ENCODE peak calls at places on chromosomes 16 and 17, in seven cellular contexts. F is omental fat pad; Y is activated CD8-positive, alpha-beta T cell treated with anti-CD3 and anti-CD28 coated beads for 36 hours; Z is prostate gland; T is left ventricle myocardium inferior; C is IMR-90; S is psoas muscle. Q is an unnamed sample.

GRCh38 chr17:37702605-37703004 is 42.3 kb downstream of the HNF1B start:
- DNase-seq in F (no peak), Y (no peak), Z (no peak), T (no peak), C (peak), S (no peak), Q (no peak)

GRCh38 chr16:70744366-70744765 is 56.6 kb downstream of the VAC14 start:
- DNase-seq in F (no peak), Y (no peak), Z (no peak), T (no peak), C (no peak), S (no peak), Q (no peak)

GRCh38 chr16:57318240-57318970 is 33.9 kb upstream of the PLLP start:
- DNase-seq in F (no peak), Y (no peak), Z (no peak), T (no peak), C (peak), S (no peak), Q (peak)

GRCh38 chr17:57553525-57553924 is 191.6 kb downstream of the CCDC182 start:
- DNase-seq in F (no peak), Y (no peak), Z (no peak), T (no peak), C (peak), S (no peak), Q (no peak)

GRCh38 chr17:39704821-39705551 is 5.1 kb downstream of the ERBB2 start:
- DNase-seq in F (no peak), Y (no peak), Z (peak), T (no peak), C (peak), S (no peak), Q (no peak)

GRCh38 chr16:66369055-66369592 is 2.6 kb downstream of the CDH5 start:
- DNase-seq in F (no peak), Y (peak), Z (no peak), T (peak), C (no peak), S (no peak), Q (no peak)

GRCh38 chr17:10233157-10233556 is 34.8 kb upstream of the GAS7 start:
- DNase-seq in F (no peak), Y (peak), Z (no peak), T (no peak), C (no peak), S (no peak), Q (no peak)

GRCh38 chr16:74455619-74456289 is 34.5 kb upstream of the CLEC18B start:
- DNase-seq in F (no peak), Y (no peak), Z (no peak), T (no peak), C (peak), S (no peak), Q (no peak)

GRCh38 chr16:10390867-10391266 is 5.0 kb downstream of the ATF7IP2 start:
- DNase-seq in F (no peak), Y (no peak), Z (no peak), T (no peak), C (no peak), S (no peak), Q (no peak)

GRCh38 chr17:58452738-58453137 is 35.4 kb upstream of the RNF43 start:
- DNase-seq in F (no peak), Y (no peak), Z (no peak), T (no peak), C (peak), S (no peak), Q (no peak)

GRCh38 chr17:28901866-28902818 is 737 bp downstream of the DHRS13 start:
- DNase-seq in F (peak), Y (peak), Z (peak), T (peak), C (no peak), S (peak), Q (peak)

GRCh38 chr17:40377832-40378231 is 13.3 kb upstream of the GJD3 start:
- DNase-seq in F (no peak), Y (no peak), Z (no peak), T (no peak), C (no peak), S (no peak), Q (no peak)

GRCh38 chr17:27569884-27570577 is 61.0 kb upstream of the LGALS9 start:
- DNase-seq in F (no peak), Y (no peak), Z (no peak), T (no peak), C (no peak), S (no peak), Q (no peak)

GRCh38 chr17:17437461-17437860 is 39.3 kb upstream of the MED9 start:
- DNase-seq in F (no peak), Y (no peak), Z (no peak), T (no peak), C (no peak), S (no peak), Q (no peak)

GRCh38 chr16:29911676-29912010 is 11.4 kb downstream of the ASPHD1 start:
- DNase-seq in F (no peak), Y (no peak), Z (no peak), T (no peak), C (no peak), S (no peak), Q (no peak)

GRCh38 chr17:37358098-37358829 is 17.5 kb upstream of the C17orf78 start:
- DNase-seq in F (peak), Y (peak), Z (peak), T (peak), C (peak), S (peak), Q (peak)

DNA sequence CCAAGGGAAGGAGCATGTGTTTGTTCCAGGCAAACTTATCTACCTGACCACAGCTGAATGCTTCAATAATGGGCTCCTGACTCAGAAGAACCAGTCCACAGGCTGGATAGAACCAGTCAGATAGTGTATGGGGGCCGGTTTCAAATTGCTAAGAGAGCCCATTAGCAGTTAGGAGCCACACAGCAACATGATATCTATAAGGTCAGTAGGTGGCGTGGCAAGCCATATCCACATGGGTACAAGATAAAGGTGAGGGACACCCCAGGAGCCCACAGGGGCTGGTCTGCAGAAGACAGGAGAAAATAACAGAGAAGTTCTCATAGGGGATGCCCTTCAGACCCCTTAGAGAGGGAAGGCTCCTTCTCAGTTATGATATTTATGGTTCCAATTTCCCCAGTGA is 31.6 kb upstream of the CDRT15 start:
- DNase-seq in F (no peak), Y (peak), Z (no peak), T (no peak), C (no peak), S (no peak), Q (no peak)
- TF ChIP-seq CTCF in F (no peak), Y (no peak), Z (no peak), T (peak), C (no peak), S (no peak), Q (no peak)

GRCh38 chr17:34638526-34639260 is 59.3 kb downstream of the TMEM132E start:
- DNase-seq in F (no peak), Y (no peak), Z (no peak), T (no peak), C (no peak), S (no peak), Q (no peak)
- TF ChIP-seq CTCF in F (no peak), Y (peak), Z (no peak), T (peak), C (no peak), S (no peak), Q (peak)

DNA sequence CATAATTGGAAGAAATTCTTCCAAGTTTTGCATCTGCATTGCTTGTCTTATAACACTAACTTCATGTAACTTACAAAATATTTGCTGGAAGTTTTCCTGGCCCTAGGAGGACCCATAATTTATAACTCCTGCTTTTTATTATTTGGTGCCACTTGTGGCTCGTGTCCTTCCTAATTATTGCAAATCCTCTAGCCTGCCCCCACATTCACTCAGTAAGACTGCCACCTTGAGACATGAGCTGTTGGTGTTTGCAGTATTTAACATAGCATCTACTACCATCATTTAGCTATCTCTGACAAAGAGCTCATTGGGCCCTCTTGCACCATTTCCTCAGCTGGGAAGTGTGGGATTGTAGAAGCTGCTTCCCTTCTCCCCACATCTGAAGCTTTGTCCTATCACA is 49.5 kb downstream of the FTO start:
- DNase-seq in F (no peak), Y (no peak), Z (no peak), T (no peak), C (no peak), S (no peak), Q (no peak)
- TF ChIP-seq CTCF in F (no peak), Y (no peak), Z (no peak), T (no peak), C (no peak), S (no peak), Q (no peak)

GRCh38 chr17:19718041-19718612 is 1.7 kb upstream of the SLC47A2 start:
- DNase-seq in F (no peak), Y (no peak), Z (no peak), T (no peak), C (no peak), S (no peak), Q (no peak)

GRCh38 chr17:19720210-19720475 is 3.8 kb upstream of the SLC47A2 start:
- DNase-seq in F (no peak), Y (no peak), Z (no peak), T (no peak), C (no peak), S (no peak), Q (no peak)

GRCh38 chr17:19719365-19720209 is 3.2 kb upstream of the SLC47A2 start:
- DNase-seq in F (no peak), Y (no peak), Z (no peak), T (no peak), C (no peak), S (no peak), Q (no peak)

GRCh38 chr17:19717411-19717908 is 1.1 kb upstream of the SLC47A2 start:
- DNase-seq in F (no peak), Y (no peak), Z (no peak), T (no peak), C (no peak), S (no peak), Q (no peak)

GRCh38 chr17:19718613-19719364 is 2.4 kb upstream of the SLC47A2 start:
- DNase-seq in F (no peak), Y (no peak), Z (no peak), T (no peak), C (no peak), S (no peak), Q (no peak)
- TF ChIP-seq CTCF in F (no peak), Y (no peak), Z (no peak), T (no peak), C (no peak), S (peak), Q (no peak)

GRCh38 chr17:78117027-78117981 is 11.3 kb downstream of the TMC6 start:
- DNase-seq in F (no peak), Y (peak), Z (no peak), T (no peak), C (no peak), S (no peak), Q (peak)
- TF ChIP-seq CTCF in F (no peak), Y (peak), Z (peak), T (peak), C (peak), S (peak), Q (peak)

DNA sequence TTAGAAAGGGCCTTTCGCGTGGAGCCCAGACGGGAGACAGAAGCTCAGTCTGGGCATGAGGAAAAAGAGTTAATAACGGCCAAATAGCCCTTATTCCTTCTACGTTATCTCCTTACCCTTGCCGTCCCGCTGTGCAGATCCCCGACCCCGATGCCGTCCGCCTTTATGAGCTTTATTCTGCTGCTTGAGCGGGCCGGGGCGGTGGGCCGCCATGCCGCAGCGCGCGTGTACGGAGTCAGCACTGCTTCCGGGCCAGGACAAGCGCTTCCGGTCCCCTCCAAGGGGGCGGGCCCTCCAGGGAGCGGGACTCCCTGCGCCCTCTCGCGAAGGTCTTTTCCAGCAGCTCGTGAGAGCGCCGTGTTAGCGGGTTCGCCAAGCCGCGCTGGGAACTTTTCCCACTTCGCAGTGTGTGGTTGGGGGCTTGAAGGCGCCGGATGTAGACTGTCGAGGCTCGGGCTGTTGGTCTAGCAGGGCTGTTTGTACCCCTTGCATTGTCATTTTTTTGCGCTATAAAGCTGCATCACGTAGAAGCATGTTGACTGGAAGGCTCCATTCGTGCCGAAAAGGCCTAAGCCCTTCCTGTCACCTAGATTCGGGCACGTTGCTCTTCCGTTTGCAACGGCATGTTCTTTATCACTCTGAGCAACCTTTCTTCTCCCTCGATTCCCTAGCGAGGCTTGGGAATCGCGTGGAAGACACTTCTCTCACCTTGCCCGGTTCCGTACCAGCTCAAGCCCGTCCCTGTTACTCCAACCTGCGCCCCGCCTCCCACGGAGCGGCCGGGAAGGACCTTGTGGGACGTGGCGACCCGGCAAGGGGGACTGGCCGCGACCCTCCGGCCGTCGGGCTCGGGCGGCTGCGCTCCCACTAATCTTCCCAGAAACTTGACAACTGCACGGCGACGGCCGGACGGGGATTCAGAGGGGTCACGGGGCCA is at the start of gene TSR1:
- DNase-seq in F (peak), Y (peak), Z (peak), T (peak), C (peak), S (peak), Q (peak)
- TF ChIP-seq CTCF in F (no peak), Y (no peak), Z (peak), T (peak), C (peak), S (no peak), Q (no peak)